ENCODE peak calls at places on chromosome 1, in eight cellular contexts. One of them, this sample, is unnamed.

GRCh38 chr1:21633141-21633755 is 35.9 kb downstream of the RAP1GAP start:
- DNase-seq in psoas muscle: no peak
- DNase-seq in right cardiac atrium: peak; percentile 6
- DNase-seq in mesothelial cell of epicardium: no peak
- DNase-seq in brain pericyte: no peak
- DNase-seq in fibroblast of gingiva: no peak
- DNase-seq in ELF-1: no peak
- DNase-seq in GF-D8: no peak
- DNase-seq in this sample: no peak

GRCh38 chr1:20587639-20588017 is 1.3 kb upstream of the CDA start:
- DNase-seq in mesothelial cell of epicardium: no peak
- DNase-seq in GF-D8: no peak
- DNase-seq in psoas muscle: no peak
- DNase-seq in right cardiac atrium: no peak
- DNase-seq in fibroblast of gingiva: no peak
- DNase-seq in ELF-1: no peak
- DNase-seq in brain pericyte: no peak
- DNase-seq in this sample: no peak

GRCh38 chr1:22626219-22626902 is 10.1 kb upstream of the C1QA start:
- DNase-seq in brain pericyte: no peak
- DNase-seq in ELF-1: peak; percentile 27
- DNase-seq in fibroblast of gingiva: no peak
- DNase-seq in GF-D8: no peak
- DNase-seq in right cardiac atrium: no peak
- DNase-seq in psoas muscle: no peak
- DNase-seq in mesothelial cell of epicardium: no peak
- DNase-seq in this sample: no peak

GRCh38 chr1:85278853-85279314 is 2.5 kb upstream of the BCL10 start:
- DNase-seq in GF-D8: no peak
- DNase-seq in right cardiac atrium: no peak
- DNase-seq in ELF-1: no peak
- DNase-seq in fibroblast of gingiva: peak; percentile 87
- DNase-seq in brain pericyte: peak; percentile 61
- DNase-seq in psoas muscle: no peak
- DNase-seq in mesothelial cell of epicardium: no peak
- DNase-seq in this sample: no peak

GRCh38 chr1:8249838-8250237 is 68.1 kb upstream of the SLC45A1 start:
- DNase-seq in psoas muscle: no peak
- DNase-seq in fibroblast of gingiva: no peak
- DNase-seq in ELF-1: no peak
- DNase-seq in right cardiac atrium: no peak
- DNase-seq in mesothelial cell of epicardium: no peak
- DNase-seq in brain pericyte: no peak
- DNase-seq in GF-D8: no peak
- DNase-seq in this sample: no peak

GRCh38 chr1:12650001-12650421 is 6.1 kb downstream of the AADACL4 start:
- DNase-seq in psoas muscle: no peak
- DNase-seq in right cardiac atrium: no peak
- DNase-seq in brain pericyte: peak; percentile 59
- DNase-seq in GF-D8: no peak
- DNase-seq in fibroblast of gingiva: no peak
- DNase-seq in ELF-1: no peak
- DNase-seq in mesothelial cell of epicardium: no peak
- DNase-seq in this sample: no peak

GRCh38 chr1:118949317-118949716 is 38.8 kb downstream of the TBX15 start:
- DNase-seq in psoas muscle: peak; percentile 34
- DNase-seq in mesothelial cell of epicardium: no peak
- DNase-seq in right cardiac atrium: no peak
- DNase-seq in brain pericyte: no peak
- DNase-seq in fibroblast of gingiva: no peak
- DNase-seq in GF-D8: no peak
- DNase-seq in ELF-1: no peak
- DNase-seq in this sample: no peak

GRCh38 chr1:37634554-37635308 is at the start of gene RSPO1:
- DNase-seq in psoas muscle: no peak
- DNase-seq in right cardiac atrium: no peak
- DNase-seq in brain pericyte: no peak
- DNase-seq in mesothelial cell of epicardium: no peak
- DNase-seq in ELF-1: peak; percentile 40
- DNase-seq in fibroblast of gingiva: peak; percentile 52
- DNase-seq in GF-D8: no peak
- DNase-seq in this sample: peak; percentile 78

GRCh38 chr1:55288245-55288644 is 73.1 kb upstream of the USP24 start:
- DNase-seq in psoas muscle: no peak
- DNase-seq in right cardiac atrium: peak; percentile 42
- DNase-seq in mesothelial cell of epicardium: no peak
- DNase-seq in ELF-1: no peak
- DNase-seq in brain pericyte: no peak
- DNase-seq in fibroblast of gingiva: peak; percentile 10
- DNase-seq in GF-D8: no peak
- DNase-seq in this sample: peak; percentile 72

GRCh38 chr1:2231667-2232254 is 3.6 kb downstream of the SKI start:
- DNase-seq in right cardiac atrium: peak; percentile 95
- DNase-seq in psoas muscle: peak; percentile 88
- DNase-seq in fibroblast of gingiva: peak; percentile 82
- DNase-seq in GF-D8: no peak
- DNase-seq in ELF-1: peak; percentile 79
- DNase-seq in mesothelial cell of epicardium: no peak
- DNase-seq in brain pericyte: no peak
- DNase-seq in this sample: peak; percentile 94

This sample was measured in kidney.